ENCODE peak calls at places on chromosome 10, in five cellular contexts. B is CD8-positive, alpha-beta T cell; H is cardiac fibroblast; S is small intestine; N is GM12865. Z is an unnamed sample.

GRCh38 chr10:124388476-124388822 is 30.3 kb downstream of the OAT start:
- DNase-seq in B (no peak), H (no peak), S (no peak), N (no peak), Z (no peak)

GRCh38 chr10:30048768-30049507 is 10.4 kb downstream of the JCAD start:
- DNase-seq in B (no peak), N (no peak), S (no peak), H (no peak), Z (peak; percentile 35)

GRCh38 chr10:62805139-62806092 is 896 bp downstream of the ADO start:
- DNase-seq in S (peak; percentile 48), H (peak; percentile 49), N (peak; percentile 77), B (peak; percentile 56), Z (no peak)

GRCh38 chr10:117936136-117936535 is 110.6 kb downstream of the RAB11FIP2 start:
- DNase-seq in N (no peak), S (no peak), H (peak; percentile 35), B (no peak), Z (no peak)

GRCh38 chr10:17026686-17027485 is 102.7 kb downstream of the CUBN start:
- DNase-seq in H (peak; percentile 93), B (peak; percentile 67), N (peak; percentile 77), S (peak; percentile 50), Z (no peak)

GRCh38 chr10:19876570-19876969 is 60.3 kb downstream of the PLXDC2 start:
- DNase-seq in S (no peak), B (no peak), N (no peak), H (no peak), Z (no peak)

GRCh38 chr10:43871545-43871944 is 222.9 kb upstream of the ZNF32 start:
- DNase-seq in B (no peak), N (no peak), S (no peak), H (no peak), Z (no peak)

GRCh38 chr10:78543749-78544446 is 510.2 kb downstream of the RPS24 start:
- DNase-seq in B (no peak), N (no peak), H (peak; percentile 51), S (no peak), Z (no peak)

GRCh38 chr10:104122273-104123107 is 519 bp downstream of the SFR1 start:
- DNase-seq in B (no peak), S (no peak), N (no peak), H (peak; percentile 25), Z (peak; percentile 4)

GRCh38 chr10:62726142-62726541 is 78.4 kb upstream of the ADO start:
- DNase-seq in S (no peak), B (no peak), H (no peak), N (peak; percentile 80), Z (no peak)

GRCh38 chr10:43236176-43236850 is 30.6 kb downstream of the RASGEF1A start:
- DNase-seq in B (no peak), H (no peak), N (no peak), S (no peak), Z (no peak)

GRCh38 chr10:86253171-86254072 is 113.2 kb downstream of the GRID1 start:
- DNase-seq in B (no peak), N (no peak), S (peak; percentile 8), H (no peak), Z (no peak)

GRCh38 chr10:33229252-33229943 is 105.1 kb downstream of the NRP1 start:
- DNase-seq in B (no peak), S (no peak), H (peak; percentile 45), N (no peak), Z (no peak)

GRCh38 chr10:49512121-49512809 is 26.7 kb downstream of the ERCC6 start:
- DNase-seq in S (peak; percentile 23), H (peak; percentile 55), N (peak; percentile 56), B (no peak), Z (peak; percentile 54)

GRCh38 chr10:10133271-10133670 is 884.4 kb upstream of the CELF2 start:
- DNase-seq in B (no peak), H (no peak), N (no peak), S (no peak), Z (no peak)

GRCh38 chr10:124724279-124725027 is 19.7 kb downstream of the FAM53B start:
- DNase-seq in S (peak; percentile 62), B (no peak), H (no peak), N (peak; percentile 44), Z (no peak)

GRCh38 chr10:112366992-112367391 is 6.9 kb upstream of the ACSL5 start:
- DNase-seq in H (no peak), B (no peak), S (no peak), N (no peak), Z (no peak)

GRCh38 chr10:36725581-36726520 is 399.5 kb upstream of the ANKRD30A start:
- DNase-seq in S (no peak), B (no peak), N (no peak), H (peak; percentile 89), Z (peak; percentile 1)

GRCh38 chr10:17386616-17387075 is 67.7 kb downstream of the ST8SIA6 start:
- DNase-seq in S (no peak), H (peak; percentile 48), B (no peak), N (no peak), Z (no peak)

GRCh38 chr10:50469288-50469687 is 154.5 kb downstream of the SGMS1 start:
- DNase-seq in S (no peak), B (no peak), N (no peak), H (peak; percentile 63), Z (no peak)

GRCh38 chr10:36094091-36094490 is 452.0 kb upstream of the FZD8 start:
- DNase-seq in H (peak; percentile 54), S (no peak), N (no peak), B (no peak), Z (no peak)

GRCh38 chr10:27383595-27384542 is 120.2 kb upstream of the RAB18 start:
- DNase-seq in S (no peak), N (no peak), H (no peak), B (no peak), Z (no peak)

GRCh38 chr10:92091965-92092364 is 168.4 kb downstream of the BTAF1 start:
- DNase-seq in H (no peak), S (no peak), N (peak; percentile 62), B (no peak), Z (no peak)

GRCh38 chr10:16653223-16653622 is 131.5 kb upstream of the C1QL3 start:
- DNase-seq in H (no peak), N (peak; percentile 44), S (no peak), B (no peak), Z (no peak)

GRCh38 chr10:128485701-128486235 is 359.5 kb upstream of the MKI67 start:
- DNase-seq in N (no peak), B (no peak), H (no peak), S (no peak), Z (no peak)

GRCh38 chr10:133475821-133476640 is 22.3 kb downstream of the SCART1 start:
- DNase-seq in N (no peak), S (no peak), H (no peak), B (no peak), Z (peak; percentile 39)

GRCh38 chr10:124145109-124145860 is 51.9 kb upstream of the CHST15 start:
- DNase-seq in N (peak; percentile 37), H (peak; percentile 10), B (no peak), S (peak; percentile 5), Z (no peak)

GRCh38 chr10:17645591-17646345 is 1.8 kb downstream of the STAM start:
- DNase-seq in S (peak; percentile 67), H (peak; percentile 56), N (peak; percentile 22), B (no peak), Z (no peak)

GRCh38 chr10:46555366-46555712 is 1.1 kb downstream of the GPRIN2 start:
- DNase-seq in S (no peak), B (peak; percentile 10), N (no peak), H (no peak), Z (no peak)
- H3K4me3 ChIP-seq in S (peak overlapping the region; percentile 64), B (no peak overlapping the region), N (no peak overlapping the region), H (no peak overlapping the region), Z (no peak overlapping the region)

GRCh38 chr10:119029613-119030420 is at the start of gene NANOS1:
- DNase-seq in H (no peak), S (no peak), N (no peak), B (no peak), Z (no peak)

GRCh38 chr10:119030421-119031250 is 1.1 kb downstream of the NANOS1 start:
- DNase-seq in S (peak; percentile 56), H (peak; percentile 49), B (peak; percentile 52), N (peak; percentile 90), Z (peak; percentile 66)

GRCh38 chr10:119028900-119029612 is 458 bp upstream of the NANOS1 start:
- DNase-seq in H (peak; percentile 85), N (peak; percentile 93), B (peak; percentile 77), S (peak; percentile 77), Z (peak; percentile 88)

GRCh38 chr10:119026301-119027110 is 3.0 kb upstream of the NANOS1 start:
- DNase-seq in N (no peak), H (no peak), B (no peak), S (no peak), Z (no peak)

GRCh38 chr10:119031496-119032059 is 2.1 kb downstream of the NANOS1 start:
- DNase-seq in B (no peak), H (no peak), S (no peak), N (no peak), Z (no peak)
- H3K4me3 ChIP-seq in B (no peak overlapping the region), H (no peak overlapping the region), S (no peak overlapping the region), N (peak overlapping the region; percentile 47), Z (no peak overlapping the region)

GRCh38 chr10:46537309-46537708 is 19.1 kb downstream of the GPRIN2 start:
- DNase-seq in S (no peak), B (no peak), H (no peak), N (no peak), Z (no peak)

GRCh38 chr10:46539596-46540411 is 16.7 kb downstream of the GPRIN2 start:
- DNase-seq in B (no peak), S (peak; percentile 79), N (no peak), H (peak; percentile 62), Z (no peak)

GRCh38 chr10:46538723-46539426 is 17.6 kb downstream of the GPRIN2 start:
- DNase-seq in H (no peak), B (no peak), N (no peak), S (no peak), Z (no peak)

GRCh38 chr10:46536781-46537180 is 19.7 kb downstream of the GPRIN2 start:
- DNase-seq in S (no peak), B (no peak), H (no peak), N (no peak), Z (no peak)

DNA sequence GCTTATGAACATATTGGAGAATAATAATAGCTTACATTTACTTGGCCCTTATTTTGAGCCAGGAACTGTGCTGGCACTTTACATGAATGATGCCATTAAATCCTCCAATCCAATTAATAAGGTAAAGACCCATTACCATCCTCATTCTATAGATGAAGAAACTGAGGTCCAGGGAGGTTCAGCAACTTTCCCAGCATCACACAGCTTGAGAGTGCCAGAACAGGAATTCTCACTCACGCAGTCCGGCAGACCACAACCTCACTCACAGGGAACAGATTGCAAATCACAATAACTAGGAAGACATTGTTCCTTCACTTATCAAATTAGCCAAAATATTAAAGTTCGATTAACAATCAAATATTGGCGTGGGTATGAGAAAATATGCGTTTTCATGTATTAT is 18.3 kb downstream of the GPRIN2 start:
- DNase-seq in N (no peak), H (no peak), S (no peak), B (no peak), Z (no peak)
- H3K4me3 ChIP-seq in N (no peak overlapping the region), H (no peak overlapping the region), S (no peak overlapping the region), B (no peak overlapping the region), Z (no peak overlapping the region)

GRCh38 chr10:21499580-21499909 is 25.9 kb downstream of the SKIDA1 start:
- DNase-seq in S (no peak), B (no peak), H (no peak), N (no peak), Z (no peak)
- H3K4me3 ChIP-seq in S (no peak overlapping the region), B (no peak overlapping the region), H (no peak overlapping the region), N (no peak overlapping the region), Z (no peak overlapping the region)

Z was measured in Jurkat, Clone E6-1.